ENCODE peak calls at places on chromosome X, in six cellular contexts. One of them, this sample, is unnamed.

GRCh38 chrX:110477593-110478228 is 119.1 kb downstream of the RTL9 start:
- DNase-seq in heart left ventricle: no peak
- DNase-seq in brain microvascular endothelial cell: no peak
- DNase-seq in body of pancreas: no peak
- DNase-seq in CD4-positive, CD25-positive, alpha-beta regulatory T cell: no peak
- DNase-seq in effector memory CD4-positive, alpha-beta T cell: no peak
- DNase-seq in this sample: no peak

GRCh38 chrX:48939417-48940228 is 17.8 kb downstream of the OTUD5 start:
- DNase-seq in effector memory CD4-positive, alpha-beta T cell: no peak
- DNase-seq in brain microvascular endothelial cell: no peak
- DNase-seq in body of pancreas: no peak
- DNase-seq in CD4-positive, CD25-positive, alpha-beta regulatory T cell: no peak
- DNase-seq in heart left ventricle: no peak
- DNase-seq in this sample: peak; percentile 25

GRCh38 chrX:95071052-95071451 is 1397.0 kb downstream of the FAM133A start:
- DNase-seq in body of pancreas: no peak
- DNase-seq in heart left ventricle: no peak
- DNase-seq in effector memory CD4-positive, alpha-beta T cell: no peak
- DNase-seq in CD4-positive, CD25-positive, alpha-beta regulatory T cell: no peak
- DNase-seq in brain microvascular endothelial cell: no peak
- DNase-seq in this sample: no peak

GRCh38 chrX:13478740-13479451 is 90.5 kb upstream of the EGFL6 start:
- DNase-seq in brain microvascular endothelial cell: no peak
- DNase-seq in CD4-positive, CD25-positive, alpha-beta regulatory T cell: no peak
- DNase-seq in body of pancreas: no peak
- DNase-seq in effector memory CD4-positive, alpha-beta T cell: no peak
- DNase-seq in heart left ventricle: no peak
- DNase-seq in this sample: no peak

GRCh38 chrX:85808217-85808616 is 239.1 kb downstream of the CHM start:
- DNase-seq in body of pancreas: no peak
- DNase-seq in heart left ventricle: no peak
- DNase-seq in effector memory CD4-positive, alpha-beta T cell: no peak
- DNase-seq in brain microvascular endothelial cell: no peak
- DNase-seq in CD4-positive, CD25-positive, alpha-beta regulatory T cell: no peak
- DNase-seq in this sample: no peak

GRCh38 chrX:153400146-153401132 is 711 bp downstream of the PNMA6E start:
- DNase-seq in CD4-positive, CD25-positive, alpha-beta regulatory T cell: no peak
- DNase-seq in body of pancreas: peak; percentile 18
- DNase-seq in brain microvascular endothelial cell: no peak
- DNase-seq in heart left ventricle: no peak
- DNase-seq in effector memory CD4-positive, alpha-beta T cell: peak; percentile 3
- DNase-seq in this sample: peak; percentile 9

GRCh38 chrX:40105016-40105790 is 7.4 kb upstream of the BCOR start:
- DNase-seq in CD4-positive, CD25-positive, alpha-beta regulatory T cell: no peak
- DNase-seq in brain microvascular endothelial cell: no peak
- DNase-seq in body of pancreas: peak; percentile 55
- DNase-seq in effector memory CD4-positive, alpha-beta T cell: no peak
- DNase-seq in heart left ventricle: peak; percentile 63
- DNase-seq in this sample: no peak

GRCh38 chrX:789096-789495 is 158.5 kb downstream of the SHOX start:
- DNase-seq in CD4-positive, CD25-positive, alpha-beta regulatory T cell: no peak
- DNase-seq in heart left ventricle: no peak
- DNase-seq in effector memory CD4-positive, alpha-beta T cell: no peak
- DNase-seq in body of pancreas: no peak
- DNase-seq in brain microvascular endothelial cell: no peak
- DNase-seq in this sample: no peak

GRCh38 chrX:49656554-49656953 is 39.2 kb downstream of the PAGE1 start:
- DNase-seq in CD4-positive, CD25-positive, alpha-beta regulatory T cell: no peak
- DNase-seq in brain microvascular endothelial cell: no peak
- DNase-seq in heart left ventricle: no peak
- DNase-seq in effector memory CD4-positive, alpha-beta T cell: no peak
- DNase-seq in body of pancreas: no peak
- DNase-seq in this sample: no peak

GRCh38 chrX:118360429-118361125 is 14.7 kb downstream of the WDR44 start:
- DNase-seq in body of pancreas: no peak
- DNase-seq in brain microvascular endothelial cell: no peak
- DNase-seq in heart left ventricle: no peak
- DNase-seq in effector memory CD4-positive, alpha-beta T cell: no peak
- DNase-seq in CD4-positive, CD25-positive, alpha-beta regulatory T cell: no peak
- DNase-seq in this sample: peak; percentile 55

GRCh38 chrX:30888526-30889146 is 418 bp downstream of the TAB3 start:
- DNase-seq in CD4-positive, CD25-positive, alpha-beta regulatory T cell: no peak
- DNase-seq in brain microvascular endothelial cell: no peak
- DNase-seq in heart left ventricle: no peak
- DNase-seq in effector memory CD4-positive, alpha-beta T cell: peak; percentile 4
- DNase-seq in body of pancreas: peak; percentile 16
- DNase-seq in this sample: peak; percentile 19

DNA sequence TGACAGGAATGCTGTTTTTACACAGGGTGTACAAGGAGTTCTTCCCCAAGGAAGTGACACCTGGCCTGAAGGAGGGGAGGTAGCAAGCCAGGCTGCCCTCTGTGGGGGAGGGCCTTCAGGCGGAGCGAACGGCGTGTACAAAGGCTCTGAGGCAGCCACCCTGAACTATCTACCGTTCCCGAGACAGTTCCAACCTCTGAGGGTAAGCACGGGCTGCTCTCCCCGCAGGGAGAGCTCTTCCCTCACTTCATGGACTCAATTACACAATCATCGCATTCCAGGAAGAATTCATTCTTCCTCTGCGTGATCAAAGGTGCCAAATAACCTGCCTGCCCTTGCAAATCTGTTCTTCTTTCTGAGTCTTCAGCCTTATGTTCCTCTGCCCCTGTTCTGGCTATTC is 4.8 kb downstream of the ELK1 start:
- DNase-seq in body of pancreas: no peak
- DNase-seq in CD4-positive, CD25-positive, alpha-beta regulatory T cell: no peak
- DNase-seq in effector memory CD4-positive, alpha-beta T cell: no peak
- DNase-seq in heart left ventricle: no peak
- DNase-seq in brain microvascular endothelial cell: no peak
- DNase-seq in this sample: no peak
- H3K4me3 ChIP-seq in body of pancreas: no peak overlapping the region
- H3K4me3 ChIP-seq in CD4-positive, CD25-positive, alpha-beta regulatory T cell: no peak overlapping the region
- H3K4me3 ChIP-seq in effector memory CD4-positive, alpha-beta T cell: no peak overlapping the region
- H3K4me3 ChIP-seq in heart left ventricle: no peak overlapping the region
- H3K4me3 ChIP-seq in brain microvascular endothelial cell: no peak overlapping the region
- H3K4me3 ChIP-seq in this sample: no peak overlapping the region

DNA sequence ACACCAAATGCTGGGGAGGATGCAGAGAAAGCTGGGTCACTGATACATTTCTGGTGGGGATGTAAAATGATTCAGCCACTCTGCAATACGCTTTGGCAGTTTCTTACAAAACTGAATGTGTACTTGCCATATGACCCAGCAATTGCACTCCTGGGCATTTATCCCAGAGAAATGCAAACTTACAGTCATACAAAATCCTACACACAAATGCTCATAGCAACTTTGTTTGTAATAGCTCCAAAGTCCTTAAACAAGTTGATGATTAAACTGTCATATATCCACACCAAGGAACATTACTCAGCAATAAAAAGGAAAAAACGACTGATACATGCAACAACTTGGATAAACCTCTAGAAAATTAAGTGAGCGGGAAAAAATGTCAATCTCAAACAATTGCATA is 12.3 kb downstream of the MID1 start:
- DNase-seq in body of pancreas: no peak
- DNase-seq in heart left ventricle: no peak
- DNase-seq in CD4-positive, CD25-positive, alpha-beta regulatory T cell: no peak
- DNase-seq in effector memory CD4-positive, alpha-beta T cell: no peak
- DNase-seq in brain microvascular endothelial cell: peak; percentile 37
- DNase-seq in this sample: peak; percentile 75
- H3K27ac ChIP-seq in body of pancreas: no peak overlapping the region
- H3K27ac ChIP-seq in heart left ventricle: no peak overlapping the region
- H3K27ac ChIP-seq in CD4-positive, CD25-positive, alpha-beta regulatory T cell: no peak overlapping the region
- H3K27ac ChIP-seq in effector memory CD4-positive, alpha-beta T cell: no peak overlapping the region
- H3K27ac ChIP-seq in brain microvascular endothelial cell: no peak overlapping the region
- H3K27ac ChIP-seq in this sample: peak overlapping the region; percentile 32

DNA sequence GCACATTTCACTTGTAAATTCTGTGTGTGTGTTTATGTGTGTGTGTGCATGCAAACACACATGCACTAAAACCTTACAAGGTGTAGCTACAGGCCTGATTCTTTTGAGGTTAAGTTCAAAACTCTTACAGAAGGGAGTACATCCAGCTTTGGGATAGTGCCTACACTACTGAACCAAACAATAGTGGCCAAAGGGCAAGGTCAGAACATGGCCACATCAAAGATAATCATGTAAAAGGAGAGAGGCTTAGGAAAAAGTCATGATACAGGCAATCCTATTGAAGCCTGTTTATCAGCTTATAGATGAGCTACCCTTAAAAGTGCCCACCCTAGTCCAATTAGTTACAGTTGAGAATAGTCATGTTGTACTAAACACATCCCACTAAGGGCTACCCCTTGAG is 139.6 kb downstream of the IDS start:
- DNase-seq in effector memory CD4-positive, alpha-beta T cell: no peak
- DNase-seq in brain microvascular endothelial cell: no peak
- DNase-seq in heart left ventricle: no peak
- DNase-seq in CD4-positive, CD25-positive, alpha-beta regulatory T cell: no peak
- DNase-seq in body of pancreas: no peak
- DNase-seq in this sample: no peak
- H3K4me3 ChIP-seq in effector memory CD4-positive, alpha-beta T cell: no peak overlapping the region
- H3K4me3 ChIP-seq in brain microvascular endothelial cell: no peak overlapping the region
- H3K4me3 ChIP-seq in heart left ventricle: no peak overlapping the region
- H3K4me3 ChIP-seq in CD4-positive, CD25-positive, alpha-beta regulatory T cell: no peak overlapping the region
- H3K4me3 ChIP-seq in body of pancreas: no peak overlapping the region
- H3K4me3 ChIP-seq in this sample: no peak overlapping the region

DNA sequence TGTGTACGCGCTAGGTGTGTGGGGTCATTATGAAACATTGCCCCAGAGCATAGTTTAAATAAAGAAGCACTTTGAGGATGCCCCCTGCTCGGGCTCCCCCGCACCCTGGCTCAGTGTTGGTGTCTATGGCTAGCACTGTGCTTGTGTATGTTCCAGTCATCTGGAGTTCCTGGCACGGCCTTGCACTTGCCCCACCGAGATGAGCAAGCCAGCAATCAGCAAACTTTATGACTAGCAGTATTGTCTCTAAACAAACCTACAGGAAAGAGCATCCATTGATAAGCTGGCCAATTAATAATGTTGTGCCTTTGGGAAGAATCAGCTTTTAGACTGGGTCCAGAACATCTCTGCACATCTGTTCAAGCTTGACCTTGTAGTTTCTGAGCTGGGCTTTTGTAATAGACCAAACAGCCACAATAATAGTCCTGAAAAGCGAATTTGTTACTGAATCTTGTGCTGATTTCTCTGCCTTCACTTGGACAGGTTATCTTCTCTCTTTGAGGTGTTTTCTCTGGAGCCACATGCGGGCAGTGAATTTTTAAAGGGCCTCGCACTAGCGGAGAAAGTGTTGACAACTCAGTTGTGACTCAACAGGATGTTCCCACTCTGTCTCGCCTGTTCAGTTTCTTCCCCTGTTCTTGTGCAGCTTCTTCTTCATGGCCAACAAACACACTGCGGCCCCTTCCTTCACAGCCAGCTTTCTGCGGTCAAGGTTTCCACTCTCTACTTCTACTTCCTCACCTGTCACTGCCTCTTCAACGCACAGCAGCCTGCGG is 895 bp upstream of the SHROOM4 start:
- DNase-seq in CD4-positive, CD25-positive, alpha-beta regulatory T cell: no peak
- DNase-seq in heart left ventricle: peak; percentile 14
- DNase-seq in body of pancreas: no peak
- DNase-seq in brain microvascular endothelial cell: no peak
- DNase-seq in effector memory CD4-positive, alpha-beta T cell: no peak
- DNase-seq in this sample: peak; percentile 16
- H3K27ac ChIP-seq in CD4-positive, CD25-positive, alpha-beta regulatory T cell: no peak overlapping the region
- H3K27ac ChIP-seq in heart left ventricle: peak overlapping the region; percentile 78
- H3K27ac ChIP-seq in body of pancreas: no peak overlapping the region
- H3K27ac ChIP-seq in brain microvascular endothelial cell: peak overlapping the region; percentile 62
- H3K27ac ChIP-seq in effector memory CD4-positive, alpha-beta T cell: no peak overlapping the region
- H3K27ac ChIP-seq in this sample: peak overlapping the region; percentile 83

GRCh38 chrX:100731441-100732281 is at the start of gene SYTL4:
- DNase-seq in brain microvascular endothelial cell: no peak
- DNase-seq in body of pancreas: peak; percentile 57
- DNase-seq in CD4-positive, CD25-positive, alpha-beta regulatory T cell: no peak
- DNase-seq in heart left ventricle: peak; percentile 20
- DNase-seq in effector memory CD4-positive, alpha-beta T cell: no peak
- DNase-seq in this sample: peak; percentile 30
- H3K4me3 ChIP-seq in brain microvascular endothelial cell: peak within 1 kb of the TSS; percentile 73
- H3K4me3 ChIP-seq in body of pancreas: peak within 1 kb of the TSS; percentile 56
- H3K4me3 ChIP-seq in CD4-positive, CD25-positive, alpha-beta regulatory T cell: no peak within 1 kb of the TSS
- H3K4me3 ChIP-seq in heart left ventricle: peak within 1 kb of the TSS; percentile 68
- H3K4me3 ChIP-seq in effector memory CD4-positive, alpha-beta T cell: no peak within 1 kb of the TSS
- H3K4me3 ChIP-seq in this sample: peak within 1 kb of the TSS; percentile 79

GRCh38 chrX:16077811-16078210 is 45.6 kb upstream of the GRPR start:
- DNase-seq in body of pancreas: no peak
- DNase-seq in heart left ventricle: no peak
- DNase-seq in CD4-positive, CD25-positive, alpha-beta regulatory T cell: no peak
- DNase-seq in effector memory CD4-positive, alpha-beta T cell: no peak
- DNase-seq in brain microvascular endothelial cell: no peak
- DNase-seq in this sample: no peak

GRCh38 chrX:16076834-16077233 is 46.5 kb upstream of the GRPR start:
- DNase-seq in CD4-positive, CD25-positive, alpha-beta regulatory T cell: no peak
- DNase-seq in body of pancreas: no peak
- DNase-seq in effector memory CD4-positive, alpha-beta T cell: no peak
- DNase-seq in heart left ventricle: no peak
- DNase-seq in brain microvascular endothelial cell: no peak
- DNase-seq in this sample: no peak

GRCh38 chrX:16075087-16075486 is 48.3 kb upstream of the GRPR start:
- DNase-seq in body of pancreas: no peak
- DNase-seq in CD4-positive, CD25-positive, alpha-beta regulatory T cell: no peak
- DNase-seq in heart left ventricle: no peak
- DNase-seq in effector memory CD4-positive, alpha-beta T cell: no peak
- DNase-seq in brain microvascular endothelial cell: no peak
- DNase-seq in this sample: no peak
- H3K27ac ChIP-seq in body of pancreas: no peak overlapping the region
- H3K27ac ChIP-seq in CD4-positive, CD25-positive, alpha-beta regulatory T cell: no peak overlapping the region
- H3K27ac ChIP-seq in heart left ventricle: no peak overlapping the region
- H3K27ac ChIP-seq in effector memory CD4-positive, alpha-beta T cell: no peak overlapping the region
- H3K27ac ChIP-seq in brain microvascular endothelial cell: no peak overlapping the region
- H3K27ac ChIP-seq in this sample: no peak overlapping the region

This sample was measured in small intestine.